ENCODE peak calls at places on chromosomes 6 and 20, in six cellular contexts. Q is mesendoderm, O is neuronal stem cell, E is IMR-90, A is trophoblast cell, U is H1. Y is an unnamed sample.

GRCh38 chr6:28922004-28922840 is 1.6 kb downstream of the TRIM27 start:
- DNase-seq in O (no peak), Q (peak; percentile 68), U (no peak), E (peak; percentile 57), A (peak; percentile 25), Y (peak; percentile 51)

GRCh38 chr20:41135187-41135887 is 2.0 kb upstream of the PLCG1 start:
- DNase-seq in U (peak; percentile 53), O (peak; percentile 30), Q (peak; percentile 90), E (peak; percentile 14), A (no peak), Y (peak; percentile 45)

GRCh38 chr20:11902264-11902663 is 15.4 kb upstream of the BTBD3 start:
- DNase-seq in O (no peak), Q (no peak), E (peak; percentile 82), A (no peak), U (no peak), Y (peak; percentile 85)

GRCh38 chr6:79570129-79570801 is 33.0 kb upstream of the LCA5 start:
- DNase-seq in E (peak; percentile 72), A (peak; percentile 92), U (peak; percentile 60), Q (peak; percentile 97), O (no peak), Y (no peak)

GRCh38 chr6:147301070-147301469 is 96.9 kb downstream of the STXBP5 start:
- DNase-seq in O (no peak), U (no peak), Q (no peak), A (no peak), E (no peak), Y (no peak)

GRCh38 chr6:107116328-107116892 is 1.1 kb upstream of the BEND3 start:
- DNase-seq in U (peak; percentile 87), Q (peak; percentile 92), A (no peak), O (peak; percentile 52), E (no peak), Y (peak; percentile 42)

GRCh38 chr20:45722047-45722446 is at the start of gene SPINT4:
- DNase-seq in A (no peak), O (no peak), E (no peak), U (no peak), Q (no peak), Y (no peak)

GRCh38 chr6:29603930-29604329 is 19.0 kb downstream of the OR2H2 start:
- DNase-seq in Q (no peak), U (no peak), A (no peak), O (no peak), E (no peak), Y (no peak)

GRCh38 chr20:50561379-50562078 is 51.3 kb downstream of the PTPN1 start:
- DNase-seq in Q (peak; percentile 58), A (peak; percentile 64), O (no peak), E (peak; percentile 99), U (no peak), Y (peak; percentile 99)

GRCh38 chr6:163494279-163494727 is 79.8 kb downstream of the QKI start:
- DNase-seq in O (no peak), U (no peak), E (no peak), Q (no peak), A (no peak), Y (peak; percentile 23)

GRCh38 chr6:46325561-46326525 is 155.1 kb upstream of the ENPP5 start:
- DNase-seq in U (no peak), E (peak; percentile 28), O (no peak), Q (peak; percentile 41), A (no peak), Y (peak; percentile 70)

GRCh38 chr6:8539446-8539845 is 104.1 kb upstream of the SLC35B3 start:
- DNase-seq in U (no peak), Q (peak; percentile 40), E (no peak), O (no peak), A (no peak), Y (peak; percentile 2)

GRCh38 chr20:17859616-17860232 is 108.9 kb downstream of the SNX5 start:
- DNase-seq in Q (peak; percentile 31), E (no peak), O (no peak), A (no peak), U (no peak), Y (no peak)

GRCh38 chr6:110541701-110542309 is 65.4 kb upstream of the SLC22A16 start:
- DNase-seq in Q (no peak), A (no peak), E (no peak), O (no peak), U (no peak), Y (peak; percentile 10)

GRCh38 chr20:327041-327945 is 1.9 kb downstream of the SOX12 start:
- DNase-seq in Q (peak; percentile 97), O (peak; percentile 98), U (peak; percentile 94), E (peak; percentile 92), A (peak; percentile 48), Y (peak; percentile 94)

GRCh38 chr20:1209447-1210387 is 6.5 kb downstream of the C20orf202 start:
- DNase-seq in A (peak; percentile 81), E (peak; percentile 28), U (no peak), Q (peak; percentile 73), O (no peak), Y (peak; percentile 40)

GRCh38 chr6:26270903-26271639 is 93.9 kb upstream of the BTN3A2 start:
- DNase-seq in A (peak; percentile 60), O (peak; percentile 93), Q (peak; percentile 98), U (no peak), E (peak; percentile 90), Y (peak; percentile 92)

GRCh38 chr20:47228654-47229053 is 127.8 kb downstream of the ZMYND8 start:
- DNase-seq in U (no peak), A (no peak), E (no peak), Q (no peak), O (no peak), Y (no peak)

GRCh38 chr20:47231382-47232042 is 125.0 kb downstream of the ZMYND8 start:
- DNase-seq in U (no peak), Q (no peak), A (no peak), E (peak; percentile 92), O (no peak), Y (no peak)

GRCh38 chr20:47232518-47232917 is 124.0 kb downstream of the ZMYND8 start:
- DNase-seq in Q (no peak), E (no peak), U (no peak), A (no peak), O (no peak), Y (no peak)

GRCh38 chr20:47233333-47234188 is 122.9 kb downstream of the ZMYND8 start:
- DNase-seq in Q (no peak), A (no peak), E (peak; percentile 48), O (no peak), U (no peak), Y (peak; percentile 55)

GRCh38 chr20:47230811-47231256 is 125.7 kb downstream of the ZMYND8 start:
- DNase-seq in Q (peak; percentile 50), U (no peak), O (no peak), E (peak; percentile 57), A (no peak), Y (peak; percentile 18)
- H3K36me3 ChIP-seq in Q (peaks cover 13% of the 10 kb centered on the region), U (peaks cover 92% of the 10 kb centered on the region), O (peaks cover 45% of the 10 kb centered on the region), E (peaks cover 42% of the 10 kb centered on the region), A (peaks cover 36% of the 10 kb centered on the region), Y (peaks cover 38% of the 10 kb centered on the region)

DNA sequence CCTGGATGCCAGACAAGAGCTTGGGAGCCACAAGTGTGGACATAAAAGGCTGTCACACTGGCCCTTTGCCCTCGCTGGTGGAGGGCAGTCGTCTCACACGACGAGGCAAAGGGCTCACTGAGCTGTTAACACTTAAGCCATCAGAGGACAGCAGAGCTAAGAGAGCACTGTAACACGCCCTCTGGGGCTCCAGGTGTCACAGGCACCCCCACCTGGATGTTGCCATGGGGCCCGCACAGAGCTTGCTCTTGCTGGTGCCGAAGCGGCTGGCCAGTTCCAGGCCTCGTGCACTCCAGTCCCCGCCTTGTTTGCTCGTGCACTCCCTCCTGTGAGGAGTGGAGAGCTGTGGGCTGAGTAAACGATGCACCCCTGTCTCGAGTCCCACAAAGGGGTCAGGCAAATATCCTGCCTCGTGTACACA is 37.4 kb downstream of the SLC35D3 start:
- DNase-seq in Q (peak; percentile 84), E (no peak), A (peak; percentile 27), O (no peak), U (no peak), Y (no peak)
- H3K9ac ChIP-seq in Q (peak overlapping the region; percentile 25), E (no peak overlapping the region), A (no peak overlapping the region), O (no peak overlapping the region), U (no peak overlapping the region), Y (no peak overlapping the region)

GRCh38 chr6:12075067-12075563 is 63.0 kb downstream of the HIVEP1 start:
- DNase-seq in A (no peak), E (no peak), O (no peak), U (no peak), Q (no peak), Y (peak; percentile 26)
- H2AK5ac ChIP-seq in A (no peak overlapping the region), E (peak overlapping the region; percentile 25), O (no peak overlapping the region), U (no peak overlapping the region), Q (no peak overlapping the region), Y (no peak overlapping the region)

GRCh38 chr20:63930971-63931553 is 25.2 kb downstream of the UCKL1 start:
- DNase-seq in A (no peak), E (no peak), O (no peak), U (no peak), Q (no peak), Y (no peak)
- H3K36me3 ChIP-seq in A (peaks cover 76% of the 10 kb centered on the region), E (peaks cover 73% of the 10 kb centered on the region), O (peaks cover 50% of the 10 kb centered on the region), U (peaks cover 25% of the 10 kb centered on the region), Q (peaks cover 7% of the 10 kb centered on the region), Y (peaks cover 87% of the 10 kb centered on the region)

GRCh38 chr6:35495258-35496035 is 1.4 kb downstream of the TEAD3 start:
- DNase-seq in O (no peak), E (peak; percentile 38), A (peak; percentile 82), Q (no peak), U (no peak), Y (peak; percentile 78)
- H3K9ac ChIP-seq in O (peak overlapping the region; percentile 72), E (peak overlapping the region; percentile 98), A (peak overlapping the region; percentile 89), Q (peak overlapping the region; percentile 87), U (no peak overlapping the region), Y (peak overlapping the region; percentile 91)

GRCh38 chr6:44201638-44202303 is 15.0 kb upstream of the MYMX start:
- DNase-seq in O (no peak), U (no peak), A (no peak), E (no peak), Q (no peak), Y (no peak)
- H2AK5ac ChIP-seq in O (peak overlapping the region; percentile 31), U (peak overlapping the region; percentile 26), A (peak overlapping the region; percentile 92), E (no peak overlapping the region), Q (peak overlapping the region; percentile 95), Y (no peak overlapping the region)

DNA sequence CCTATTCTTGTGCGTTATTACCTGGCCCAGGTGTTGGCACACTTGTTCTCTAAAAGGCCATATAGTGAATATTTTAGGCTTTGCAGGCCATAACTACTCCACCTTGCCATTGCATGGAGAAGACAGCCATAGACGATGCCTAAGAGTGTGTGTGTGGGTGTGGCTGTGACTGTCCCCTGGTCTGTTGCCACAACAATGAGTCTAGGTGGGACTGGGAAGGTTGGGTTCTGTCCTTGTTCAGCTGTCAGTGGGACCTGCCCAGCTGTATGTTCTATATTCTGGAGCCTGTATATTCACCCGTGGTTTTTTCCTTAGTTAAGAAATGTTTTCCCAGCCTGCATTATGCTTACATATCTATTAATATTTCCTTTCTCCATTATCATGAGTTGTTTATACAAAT is 38.6 kb downstream of the CEP43 start:
- DNase-seq in E (no peak), U (no peak), Q (no peak), O (no peak), A (no peak), Y (no peak)
- H3K36me3 ChIP-seq in E (peaks cover 17% of the 10 kb centered on the region), U (peaks cover 55% of the 10 kb centered on the region), Q (peaks cover 4% of the 10 kb centered on the region), O (peaks cover 23% of the 10 kb centered on the region), A (peaks cover 27% of the 10 kb centered on the region), Y (peaks cover 26% of the 10 kb centered on the region)

Y was measured in mesenchymal stem cell.